ENCODE peak calls at places on chromosome 1, in seven cellular contexts. Y is T47D; I is DMS153; O is CD4-positive, alpha-beta memory T cell; Q is ELR; K is esophagus squamous epithelium; S is PC-3. R is an unnamed sample.

GRCh38 chr1:165364432-165365133 is 8.1 kb upstream of the LMX1A start:
- DNase-seq in Y (no peak), Q (peak), S (peak), I (peak), K (no peak), O (no peak), R (no peak)

GRCh38 chr1:27141266-27142003 is 13.5 kb downstream of the SLC9A1 start:
- DNase-seq in S (peak), I (peak), Y (peak), K (no peak), O (no peak), Q (no peak), R (peak)

GRCh38 chr1:6582370-6582769 is 2.6 kb downstream of the ZBTB48 start:
- DNase-seq in K (no peak), Q (no peak), S (no peak), I (no peak), Y (no peak), O (no peak), R (peak)

GRCh38 chr1:149846042-149846441 is 53.3 kb upstream of the BOLA1 start:
- DNase-seq in Q (no peak), K (no peak), S (peak), Y (no peak), O (no peak), I (no peak), R (no peak)

GRCh38 chr1:227738820-227739219 is 3.6 kb downstream of the SNAP47 start:
- DNase-seq in Q (no peak), I (no peak), Y (no peak), O (no peak), S (no peak), K (no peak), R (no peak)

GRCh38 chr1:168422203-168422848 is 121.5 kb downstream of the XCL2 start:
- DNase-seq in S (no peak), I (peak), O (no peak), Y (no peak), K (no peak), Q (no peak), R (no peak)

GRCh38 chr1:169060906-169061683 is 45.4 kb upstream of the ATP1B1 start:
- DNase-seq in K (no peak), I (no peak), Y (no peak), O (no peak), Q (no peak), S (peak), R (no peak)

GRCh38 chr1:19372602-19373001 is 60.5 kb downstream of the SLC66A1 start:
- DNase-seq in O (no peak), K (no peak), Q (no peak), Y (no peak), I (no peak), S (no peak), R (no peak)

GRCh38 chr1:59570524-59570923 is 244.2 kb upstream of the HOOK1 start:
- DNase-seq in Q (peak), O (peak), S (peak), K (no peak), Y (peak), I (peak), R (peak)

GRCh38 chr1:9877962-9878361 is 32.1 kb downstream of the CTNNBIP1 start:
- DNase-seq in K (no peak), Q (peak), Y (peak), S (peak), O (no peak), I (peak), R (peak)

GRCh38 chr1:29362116-29362515 is 125.8 kb downstream of the PTPRU start:
- DNase-seq in Y (no peak), I (no peak), O (no peak), S (no peak), K (no peak), Q (no peak), R (no peak)

GRCh38 chr1:43446388-43446740 is 7.4 kb downstream of the HYI start:
- DNase-seq in O (no peak), I (no peak), Y (no peak), Q (peak), S (no peak), K (no peak), R (no peak)

GRCh38 chr1:115348636-115349035 is 10.6 kb upstream of the NGF start:
- DNase-seq in K (no peak), O (no peak), Q (no peak), S (no peak), Y (no peak), I (no peak), R (no peak)

GRCh38 chr1:198167436-198167934 is 10.7 kb downstream of the NEK7 start:
- DNase-seq in K (no peak), S (peak), O (peak), I (no peak), Y (no peak), Q (peak), R (no peak)

GRCh38 chr1:65075123-65075976 is 72.7 kb upstream of the AK4 start:
- DNase-seq in S (peak), O (peak), Y (peak), K (no peak), Q (peak), I (peak), R (peak)

GRCh38 chr1:234730542-234731370 is 120.8 kb upstream of the IRF2BP2 start:
- DNase-seq in Q (no peak), Y (no peak), S (no peak), O (peak), I (no peak), K (no peak), R (no peak)

GRCh38 chr1:67338642-67339041 is 31.0 kb downstream of the IL12RB2 start:
- DNase-seq in S (no peak), Y (no peak), O (no peak), K (no peak), I (no peak), Q (peak), R (no peak)

GRCh38 chr1:200473698-200474371 is 64.0 kb upstream of the ZNF281 start:
- DNase-seq in O (no peak), Y (no peak), S (no peak), I (no peak), Q (no peak), K (no peak), R (peak)

GRCh38 chr1:232890340-232890953 is 60.0 kb upstream of the NTPCR start:
- DNase-seq in S (no peak), K (no peak), Q (no peak), Y (no peak), O (no peak), I (no peak), R (no peak)

GRCh38 chr1:207807395-207808321 is 55.8 kb downstream of the CD46 start:
- DNase-seq in Q (no peak), S (no peak), O (no peak), K (no peak), Y (no peak), I (no peak), R (no peak)

GRCh38 chr1:6347641-6348487 is 45.7 kb downstream of the ACOT7 start:
- DNase-seq in I (no peak), K (no peak), S (peak), Y (peak), O (peak), Q (peak), R (peak)

GRCh38 chr1:5711079-5711478 is 281.1 kb downstream of the NPHP4 start:
- DNase-seq in Q (no peak), I (no peak), Y (no peak), S (no peak), K (no peak), O (no peak), R (no peak)

GRCh38 chr1:239011382-239011781 is 375.0 kb upstream of the CHRM3 start:
- DNase-seq in S (no peak), Y (no peak), K (no peak), Q (no peak), I (no peak), O (no peak), R (no peak)

GRCh38 chr1:19049798-19050197 is 93.3 kb upstream of the IFFO2 start:
- DNase-seq in S (no peak), Y (no peak), Q (no peak), I (no peak), O (no peak), K (no peak), R (no peak)

GRCh38 chr1:3060601-3061551 is 8.1 kb upstream of the PRDM16 start:
- DNase-seq in S (peak), Q (no peak), Y (no peak), I (no peak), K (no peak), O (no peak), R (no peak)

R was measured in NCI-H510A treated with DMSO at 0.1 percent for 48 hours.